ENCODE peak calls at places on chromosomes 2 and 18, in nine cellular contexts. N is AG04449, L is COR-L47, P is GM23248, M is left ventricle myocardium inferior, W is NCI-H345, I is NCI-H748 treated with DMSO at 0.1 percent for 48 hours, F is Karpas-422, V is sigmoid colon. E is an unnamed sample.

GRCh38 chr2:60484080-60484737 is 69.2 kb downstream of the BCL11A start:
- DNase-seq in N (peak), L (no peak), P (peak), M (no peak), W (no peak), I (no peak), F (peak), V (no peak), E (peak)

GRCh38 chr2:181258761-181259160 is 198.4 kb upstream of the ITGA4 start:
- DNase-seq in N (peak), L (no peak), P (peak), M (no peak), W (no peak), I (no peak), F (no peak), V (no peak), E (peak)

GRCh38 chr2:7725132-7725849 is 808.1 kb downstream of the RNF144A start:
- DNase-seq in N (no peak), L (no peak), P (peak), M (no peak), W (no peak), I (no peak), F (peak), V (no peak), E (no peak)

GRCh38 chr2:204353823-204354222 is 191.5 kb upstream of the PARD3B start:
- DNase-seq in N (no peak), L (no peak), P (peak), M (no peak), W (no peak), I (no peak), F (no peak), V (no peak), E (no peak)

GRCh38 chr18:67183398-67183797 is 333.1 kb downstream of the DSEL start:
- DNase-seq in N (no peak), L (no peak), P (no peak), M (no peak), W (no peak), I (no peak), F (no peak), V (no peak), E (no peak)

GRCh38 chr2:28765316-28765715 is 13.7 kb downstream of the PPP1CB start:
- DNase-seq in N (peak), L (no peak), P (peak), M (no peak), W (no peak), I (no peak), F (no peak), V (no peak), E (peak)

GRCh38 chr2:46801731-46802664 is 113.6 kb downstream of the MCFD2 start:
- DNase-seq in N (no peak), L (no peak), P (peak), M (no peak), W (no peak), I (no peak), F (no peak), V (no peak), E (no peak)

GRCh38 chr2:216833076-216833475 is 26.8 kb downstream of the TNP1 start:
- DNase-seq in N (no peak), L (no peak), P (no peak), M (peak), W (no peak), I (no peak), F (no peak), V (no peak), E (no peak)

GRCh38 chr2:128494640-128495321 is 176.1 kb upstream of the HS6ST1 start:
- DNase-seq in N (no peak), L (peak), P (no peak), M (no peak), W (peak), I (no peak), F (no peak), V (no peak), E (no peak)

GRCh38 chr18:66722671-66723070 is 118.8 kb upstream of the CDH19 start:
- DNase-seq in N (no peak), L (no peak), P (no peak), M (no peak), W (no peak), I (no peak), F (no peak), V (no peak), E (no peak)

GRCh38 chr18:54004828-54005227 is 219.6 kb downstream of the MBD2 start:
- DNase-seq in N (no peak), L (peak), P (peak), M (no peak), W (no peak), I (no peak), F (peak), V (no peak), E (no peak)

GRCh38 chr18:3051718-3052410 is 38.9 kb upstream of the LPIN2 start:
- DNase-seq in N (no peak), L (no peak), P (no peak), M (no peak), W (peak), I (peak), F (no peak), V (no peak), E (no peak)

GRCh38 chr2:201235865-201236811 is 24.2 kb upstream of the CASP8 start:
- DNase-seq in N (peak), L (peak), P (peak), M (peak), W (peak), I (peak), F (peak), V (peak), E (peak)

GRCh38 chr2:50491541-50492114 is 540.3 kb downstream of the NRXN1 start:
- DNase-seq in N (peak), L (peak), P (peak), M (no peak), W (peak), I (peak), F (peak), V (no peak), E (no peak)

GRCh38 chr18:72672364-72673151 is 128.4 kb upstream of the CBLN2 start:
- DNase-seq in N (no peak), L (peak), P (peak), M (no peak), W (peak), I (peak), F (peak), V (no peak), E (no peak)

GRCh38 chr2:239239607-239240479 is 161.0 kb downstream of the HDAC4 start:
- DNase-seq in N (no peak), L (no peak), P (no peak), M (no peak), W (no peak), I (no peak), F (no peak), V (peak), E (no peak)

GRCh38 chr2:59589881-59590280 is 963.6 kb downstream of the BCL11A start:
- DNase-seq in N (no peak), L (no peak), P (no peak), M (no peak), W (no peak), I (no peak), F (no peak), V (no peak), E (no peak)

GRCh38 chr2:219041252-219041651 is at the start of gene CFAP65:
- DNase-seq in N (no peak), L (peak), P (peak), M (no peak), W (peak), I (peak), F (no peak), V (no peak), E (no peak)

GRCh38 chr2:15607709-15608391 is 16.2 kb downstream of the DDX1 start:
- DNase-seq in N (no peak), L (no peak), P (no peak), M (no peak), W (no peak), I (no peak), F (no peak), V (no peak), E (no peak)

GRCh38 chr2:32991091-32991845 is 44.5 kb downstream of the LTBP1 start:
- DNase-seq in N (no peak), L (no peak), P (no peak), M (no peak), W (no peak), I (no peak), F (no peak), V (no peak), E (no peak)

GRCh38 chr18:12769644-12770440 is 67.0 kb downstream of the PSMG2 start:
- DNase-seq in N (no peak), L (no peak), P (no peak), M (no peak), W (no peak), I (no peak), F (no peak), V (no peak), E (no peak)

GRCh38 chr2:10230499-10230898 is 72.2 kb upstream of the HPCAL1 start:
- DNase-seq in N (no peak), L (no peak), P (no peak), M (no peak), W (no peak), I (no peak), F (no peak), V (no peak), E (no peak)

GRCh38 chr2:219368690-219369108 is 19.0 kb downstream of the DNPEP start:
- DNase-seq in N (peak), L (no peak), P (peak), M (no peak), W (no peak), I (no peak), F (peak), V (no peak), E (peak)

GRCh38 chr2:34012728-34013302 is 413.7 kb upstream of the FAM98A start:
- DNase-seq in N (no peak), L (no peak), P (peak), M (peak), W (peak), I (no peak), F (peak), V (peak), E (peak)

GRCh38 chr18:24656571-24656971 is 196.1 kb downstream of the HRH4 start:
- DNase-seq in N (no peak), L (peak), P (peak), M (no peak), W (peak), I (peak), F (no peak), V (no peak), E (no peak)

GRCh38 chr2:9770308-9771100 is 72.8 kb upstream of the TAF1B start:
- DNase-seq in N (peak), L (peak), P (peak), M (peak), W (peak), I (no peak), F (peak), V (peak), E (peak)

GRCh38 chr2:128644156-128644555 is 325.5 kb upstream of the HS6ST1 start:
- DNase-seq in N (no peak), L (no peak), P (no peak), M (no peak), W (no peak), I (no peak), F (no peak), V (peak), E (no peak)

GRCh38 chr18:58491113-58491696 is 137.7 kb downstream of the ALPK2 start:
- DNase-seq in N (no peak), L (no peak), P (no peak), M (no peak), W (no peak), I (no peak), F (no peak), V (peak), E (no peak)

GRCh38 chr2:120105360-120105759 is 92.5 kb downstream of the EPB41L5 start:
- DNase-seq in N (no peak), L (no peak), P (peak), M (no peak), W (no peak), I (no peak), F (no peak), V (no peak), E (no peak)

GRCh38 chr2:191036365-191036764 is 22.4 kb upstream of the STAT1 start:
- DNase-seq in N (no peak), L (no peak), P (no peak), M (no peak), W (no peak), I (no peak), F (no peak), V (no peak), E (no peak)

GRCh38 chr18:38940863-38941531 is 1375.4 kb upstream of the CELF4 start:
- DNase-seq in N (no peak), L (no peak), P (peak), M (no peak), W (no peak), I (no peak), F (peak), V (no peak), E (peak)

GRCh38 chr2:106885326-106885725 is 641 bp downstream of the ST6GAL2 start:
- DNase-seq in N (no peak), L (no peak), P (peak), M (no peak), W (peak), I (peak), F (no peak), V (no peak), E (no peak)

GRCh38 chr2:84223191-84223590 is 235.9 kb downstream of the SUCLG1 start:
- DNase-seq in N (peak), L (no peak), P (no peak), M (no peak), W (no peak), I (no peak), F (no peak), V (no peak), E (no peak)

GRCh38 chr2:70472256-70472905 is 81.2 kb downstream of the TGFA start:
- DNase-seq in N (no peak), L (peak), P (no peak), M (no peak), W (peak), I (no peak), F (no peak), V (no peak), E (no peak)